ENCODE peak calls at places on chromosomes 16 and 17, in nine cellular contexts. I is amniotic epithelial cell; V is NCI-H1930; G is T follicular helper cell; L is PC-3; O is A549; N is nephron progenitor cell; Y is GM04504; U is stimulated activated CD4-positive, alpha-beta T cell treated with anti-CD3 and anti-CD28 coated beads, Interleukin-1b, Interleukin-23, amount 100 ng/mL, for 1 hour. J is an unnamed sample.

GRCh38 chr16:70453117-70453890 is 1.1 kb upstream of the FCSK start:
- DNase-seq in I (no peak), V (no peak), G (no peak), L (no peak), O (no peak), N (no peak), Y (no peak), U (no peak), J (no peak)

GRCh38 chr16:28910046-28911031 is 14.7 kb downstream of the RABEP2 start:
- DNase-seq in I (peak; percentile 36), V (no peak), G (no peak), L (peak; percentile 78), O (peak; percentile 55), N (no peak), Y (no peak), U (no peak), J (no peak)

GRCh38 chr16:75385507-75386152 is 47.7 kb downstream of the CFDP1 start:
- DNase-seq in I (peak; percentile 85), V (no peak), G (no peak), L (peak; percentile 73), O (peak; percentile 78), N (no peak), Y (peak; percentile 69), U (no peak), J (no peak)

GRCh38 chr17:49580981-49581644 is 5.4 kb downstream of the NXPH3 start:
- DNase-seq in I (no peak), V (no peak), G (no peak), L (no peak), O (no peak), N (no peak), Y (no peak), U (no peak), J (no peak)

GRCh38 chr17:28049071-28049470 is 6.6 kb downstream of the NLK start:
- DNase-seq in I (no peak), V (no peak), G (no peak), L (no peak), O (no peak), N (no peak), Y (no peak), U (no peak), J (no peak)

GRCh38 chr17:1724351-1724868 is at the start of gene WDR81:
- DNase-seq in I (peak; percentile 78), V (peak; percentile 74), G (peak; percentile 80), L (peak; percentile 59), O (peak; percentile 90), N (peak; percentile 89), Y (peak; percentile 60), U (peak; percentile 70), J (no peak)

GRCh38 chr17:31475378-31476162 is 84.1 kb downstream of the RAB11FIP4 start:
- DNase-seq in I (no peak), V (no peak), G (no peak), L (no peak), O (no peak), N (no peak), Y (no peak), U (no peak), J (no peak)

GRCh38 chr17:83028851-83029250 is 50.6 kb upstream of the METRNL start:
- DNase-seq in I (no peak), V (no peak), G (no peak), L (no peak), O (no peak), N (no peak), Y (no peak), U (no peak), J (no peak)

GRCh38 chr17:44310612-44311376 is 2.4 kb downstream of the RUNDC3A start:
- DNase-seq in I (no peak), V (no peak), G (no peak), L (no peak), O (no peak), N (no peak), Y (no peak), U (no peak), J (no peak)

GRCh38 chr17:57436565-57436964 is 180.2 kb downstream of the MSI2 start:
- DNase-seq in I (no peak), V (no peak), G (no peak), L (no peak), O (no peak), N (no peak), Y (no peak), U (no peak), J (no peak)

GRCh38 chr17:64130559-64131001 is 636 bp upstream of the ERN1 start:
- DNase-seq in I (no peak), V (no peak), G (peak; percentile 27), L (peak; percentile 49), O (no peak), N (no peak), Y (peak; percentile 51), U (peak; percentile 25), J (no peak)

GRCh38 chr17:73630531-73630930 is 13.7 kb downstream of the SDK2 start:
- DNase-seq in I (no peak), V (no peak), G (no peak), L (no peak), O (no peak), N (no peak), Y (no peak), U (no peak), J (no peak)

GRCh38 chr17:9044796-9045470 is 23.6 kb downstream of the NTN1 start:
- DNase-seq in I (no peak), V (no peak), G (no peak), L (peak; percentile 8), O (no peak), N (no peak), Y (no peak), U (no peak), J (no peak)

GRCh38 chr17:27982688-27983087 is 59.8 kb upstream of the NLK start:
- DNase-seq in I (no peak), V (no peak), G (no peak), L (no peak), O (no peak), N (no peak), Y (no peak), U (no peak), J (no peak)

GRCh38 chr16:30660424-30661251 is 2.4 kb downstream of the FBRS start:
- DNase-seq in I (peak; percentile 41), V (no peak), G (peak; percentile 77), L (no peak), O (no peak), N (no peak), Y (no peak), U (peak; percentile 54), J (no peak)

GRCh38 chr17:36544049-36544319 is 735 bp upstream of the GGNBP2 start:
- DNase-seq in I (peak; percentile 59), V (peak; percentile 41), G (peak; percentile 3), L (peak; percentile 39), O (peak; percentile 72), N (no peak), Y (peak; percentile 22), U (no peak), J (no peak)

GRCh38 chr16:49857423-49858181 is 1.7 kb upstream of the ZNF423 start:
- DNase-seq in I (no peak), V (peak; percentile 22), G (peak; percentile 26), L (peak; percentile 32), O (peak; percentile 75), N (peak; percentile 65), Y (no peak), U (no peak), J (no peak)

GRCh38 chr16:54926166-54926838 is 4.4 kb upstream of the IRX5 start:
- DNase-seq in I (peak; percentile 41), V (no peak), G (no peak), L (no peak), O (no peak), N (no peak), Y (peak; percentile 20), U (no peak), J (no peak)

GRCh38 chr16:72286936-72287620 is 115.1 kb upstream of the PMFBP1 start:
- DNase-seq in I (peak; percentile 19), V (no peak), G (no peak), L (no peak), O (no peak), N (no peak), Y (no peak), U (no peak), J (no peak)

GRCh38 chr16:69040144-69040909 is 65.1 kb upstream of the HAS3 start:
- DNase-seq in I (peak; percentile 92), V (no peak), G (no peak), L (peak; percentile 57), O (peak; percentile 47), N (no peak), Y (peak; percentile 8), U (no peak), J (no peak)

GRCh38 chr17:31508310-31509094 is 117.0 kb downstream of the RAB11FIP4 start:
- DNase-seq in I (peak; percentile 34), V (no peak), G (peak; percentile 53), L (no peak), O (peak; percentile 41), N (no peak), Y (no peak), U (no peak), J (no peak)

GRCh38 chr17:77313831-77314230 is 173.1 kb downstream of the SEC14L1 start:
- DNase-seq in I (no peak), V (no peak), G (no peak), L (no peak), O (no peak), N (no peak), Y (no peak), U (no peak), J (no peak)

GRCh38 chr17:54749157-54749556 is 151.5 kb upstream of the TOM1L1 start:
- DNase-seq in I (no peak), V (no peak), G (no peak), L (no peak), O (peak; percentile 21), N (no peak), Y (no peak), U (no peak), J (no peak)

GRCh38 chr16:21608647-21609328 is 9.4 kb downstream of the METTL9 start:
- DNase-seq in I (peak; percentile 92), V (no peak), G (no peak), L (no peak), O (no peak), N (no peak), Y (no peak), U (no peak), J (no peak)

GRCh38 chr17:29504711-29505110 is 62.1 kb downstream of the ABHD15 start:
- DNase-seq in I (peak; percentile 85), V (no peak), G (no peak), L (no peak), O (no peak), N (no peak), Y (no peak), U (no peak), J (no peak)

GRCh38 chr17:7822126-7822525 is 11.9 kb upstream of the KDM6B start:
- DNase-seq in I (no peak), V (no peak), G (no peak), L (no peak), O (no peak), N (no peak), Y (no peak), U (no peak), J (no peak)